ENCODE peak calls at places on chromosomes 16 and 17, in six cellular contexts. I, M, Z, H, G and V are unnamed samples.

GRCh38 chr17:2137342-2138098 is 82.6 kb downstream of the HIC1 start:
- DNase-seq in I (no peak), M (peak), Z (peak), H (no peak), G (no peak), V (no peak)

GRCh38 chr17:1060991-1061390 is 64.1 kb downstream of the TIMM22 start:
- DNase-seq in I (no peak), M (peak), Z (peak), H (no peak), G (no peak), V (no peak)

GRCh38 chr17:55295411-55296170 is 30.8 kb downstream of the HLF start:
- DNase-seq in I (peak), M (peak), Z (peak), H (no peak), G (peak), V (peak)

GRCh38 chr17:48378238-48378637 is 51.8 kb downstream of the SKAP1 start:
- DNase-seq in I (no peak), M (no peak), Z (no peak), H (no peak), G (no peak), V (no peak)

GRCh38 chr17:63609820-63610573 is 9.3 kb downstream of the TACO1 start:
- DNase-seq in I (no peak), M (no peak), Z (no peak), H (no peak), G (no peak), V (no peak)

GRCh38 chr16:17453365-17454122 is 17.2 kb downstream of the XYLT1 start:
- DNase-seq in I (peak), M (no peak), Z (no peak), H (no peak), G (no peak), V (no peak)

GRCh38 chr17:47301161-47301560 is 22.6 kb upstream of the EFCAB13 start:
- DNase-seq in I (no peak), M (no peak), Z (no peak), H (no peak), G (no peak), V (no peak)

GRCh38 chr16:54431041-54431996 is 144.7 kb upstream of the IRX3 start:
- DNase-seq in I (no peak), M (no peak), Z (peak), H (no peak), G (no peak), V (no peak)

DNA sequence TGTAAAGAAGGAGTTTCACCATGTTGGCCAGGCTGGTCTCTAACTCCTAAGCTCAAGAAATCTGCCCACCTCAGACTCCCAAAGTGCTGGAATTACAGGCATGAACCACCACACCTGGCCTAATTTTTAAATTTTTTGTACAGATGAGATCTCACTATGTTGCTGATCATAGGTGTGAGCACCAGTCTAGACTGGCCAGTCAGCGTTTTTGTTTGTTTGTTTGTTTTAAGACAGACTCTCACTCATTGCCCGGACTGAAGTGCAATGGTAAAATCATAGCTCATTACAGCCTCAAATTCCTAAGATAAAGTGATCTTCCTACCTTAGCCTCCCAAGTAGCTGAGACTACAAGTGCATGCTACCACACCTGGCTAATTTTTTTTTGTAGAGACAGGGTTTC is 38.0 kb upstream of the TAOK1 start:
- DNase-seq in I (no peak), M (no peak), Z (no peak), H (no peak), G (no peak), V (no peak)
- TF ChIP-seq CTCF in I (no peak), M (no peak), Z (no peak), H (no peak), G (no peak), V (no peak)

DNA sequence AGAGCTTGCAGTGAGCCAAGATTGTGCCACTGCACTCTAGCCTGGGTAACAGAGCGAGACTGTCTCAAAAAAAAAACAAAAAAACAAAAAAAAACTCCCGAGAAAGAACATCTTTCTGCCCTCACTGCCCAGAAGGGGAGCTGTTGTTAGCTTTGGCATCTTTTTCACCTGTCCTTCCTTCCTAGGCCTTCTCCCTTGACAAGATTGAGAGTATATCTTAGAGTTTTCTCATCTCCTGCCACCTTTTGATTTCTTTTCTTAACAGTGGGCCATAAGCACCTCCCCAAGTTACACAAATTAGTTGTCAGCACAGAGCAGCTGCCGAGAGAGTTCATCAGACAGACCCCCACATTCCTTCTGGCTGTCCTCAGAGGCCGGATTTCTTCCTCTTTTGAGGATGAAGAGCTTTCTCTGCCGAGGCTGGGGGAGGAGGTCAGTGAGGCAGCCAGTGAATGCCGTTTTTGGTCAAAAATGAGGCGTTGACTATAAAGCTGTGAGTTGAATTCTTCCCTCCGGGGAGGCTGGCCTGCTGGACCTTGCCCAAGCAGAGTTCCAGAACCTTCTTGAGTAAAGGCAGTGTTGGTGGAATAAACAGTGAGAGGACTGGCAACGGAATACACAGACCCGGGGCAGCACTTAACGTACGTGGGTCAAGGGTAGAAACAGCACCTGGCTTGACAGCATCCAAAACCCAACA is 127.0 kb downstream of the ABCC6 start:
- DNase-seq in I (no peak), M (peak), Z (no peak), H (no peak), G (no peak), V (no peak)
- TF ChIP-seq CTCF in I (peak), M (peak), Z (no peak), H (no peak), G (no peak), V (no peak)

GRCh38 chr16:71882505-71883192 is 1.3 kb downstream of the ZNF821 start:
- DNase-seq in I (peak), M (peak), Z (peak), H (no peak), G (peak), V (peak)

GRCh38 chr16:71880176-71880575 is 3.8 kb downstream of the ZNF821 start:
- DNase-seq in I (no peak), M (no peak), Z (no peak), H (no peak), G (no peak), V (no peak)

GRCh38 chr16:71883193-71883848 is 661 bp downstream of the ZNF821 start:
- DNase-seq in I (no peak), M (peak), Z (peak), H (no peak), G (peak), V (peak)

GRCh38 chr16:71885261-71885650 is 1.3 kb upstream of the ZNF821 start:
- DNase-seq in I (no peak), M (no peak), Z (peak), H (no peak), G (no peak), V (no peak)

GRCh38 chr16:71883849-71884638 is at the start of gene ZNF821:
- DNase-seq in I (peak), M (peak), Z (peak), H (no peak), G (peak), V (peak)
- TF ChIP-seq CTCF in I (peak), M (peak), Z (peak), H (no peak), G (no peak), V (peak)

DNA sequence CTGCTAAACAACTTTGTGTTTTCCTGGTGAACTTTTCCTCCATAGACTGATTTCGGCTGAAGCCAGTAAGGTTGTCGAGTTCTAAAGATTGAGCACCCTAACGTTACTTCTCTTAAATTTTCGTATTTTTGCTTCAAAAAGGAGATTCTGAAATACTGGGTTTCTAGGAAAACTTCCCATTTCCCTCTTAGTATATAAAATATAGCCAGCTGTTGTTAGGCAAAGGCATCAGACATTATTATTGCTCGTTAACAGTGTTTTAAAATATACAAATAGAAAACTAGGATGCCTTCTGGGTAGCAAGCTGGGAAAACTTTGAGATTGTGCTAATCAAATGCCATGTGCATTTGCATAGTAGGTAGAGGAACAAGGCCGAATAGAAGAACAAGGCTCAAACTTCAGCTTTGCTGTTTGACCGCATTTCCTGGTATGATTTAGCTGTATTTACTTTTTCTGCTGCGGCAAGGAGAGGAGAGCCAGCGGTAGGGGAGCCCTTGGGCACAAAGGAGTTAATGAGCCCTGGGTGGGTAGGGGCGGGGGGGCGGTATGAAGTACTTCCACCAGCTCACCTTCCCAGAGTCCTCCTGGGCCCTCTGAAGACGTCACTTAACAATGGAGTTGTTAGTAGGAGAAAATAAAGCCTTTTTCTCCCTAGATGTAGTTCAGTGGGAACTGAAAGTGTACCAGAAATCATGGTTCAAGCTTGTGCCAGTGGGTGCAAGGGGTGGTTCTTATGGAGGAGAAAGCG is 151.9 kb downstream of the MSI2 start:
- DNase-seq in I (no peak), M (no peak), Z (peak), H (no peak), G (peak), V (no peak)
- TF ChIP-seq CTCF in I (no peak), M (no peak), Z (peak), H (no peak), G (no peak), V (no peak)